ENCODE peak calls at places on chromosomes 12 and 14, in six cellular contexts. One of them, this sample, is unnamed.
A peak's percentile ranks its signal among the peaks of the same experiment; 100 is the strongest.

GRCh38 chr14:20970647-20970982 is 15.3 kb downstream of the RNASE2 start:
- DNase-seq in aorta: no peak
- DNase-seq in neuronal stem cell: no peak
- DNase-seq in testis: no peak
- DNase-seq in dorsolateral prefrontal cortex: no peak
- DNase-seq in heart left ventricle: no peak
- DNase-seq in this sample: no peak

GRCh38 chr12:12718853-12719252 is 1.7 kb downstream of the CDKN1B start:
- DNase-seq in heart left ventricle: no peak
- DNase-seq in aorta: no peak
- DNase-seq in dorsolateral prefrontal cortex: no peak
- DNase-seq in neuronal stem cell: no peak
- DNase-seq in testis: no peak
- DNase-seq in this sample: no peak

GRCh38 chr14:79043194-79043889 is 873.2 kb downstream of the NRXN3 start:
- DNase-seq in heart left ventricle: no peak
- DNase-seq in testis: no peak
- DNase-seq in aorta: no peak
- DNase-seq in neuronal stem cell: no peak
- DNase-seq in dorsolateral prefrontal cortex: no peak
- DNase-seq in this sample: no peak

GRCh38 chr12:116975779-116976393 is 65.1 kb downstream of the FBXW8 start:
- DNase-seq in neuronal stem cell: no peak
- DNase-seq in dorsolateral prefrontal cortex: no peak
- DNase-seq in testis: no peak
- DNase-seq in heart left ventricle: no peak
- DNase-seq in aorta: no peak
- DNase-seq in this sample: no peak

GRCh38 chr14:43532825-43533416 is 974.2 kb downstream of the FSCB start:
- DNase-seq in testis: no peak
- DNase-seq in neuronal stem cell: no peak
- DNase-seq in aorta: no peak
- DNase-seq in dorsolateral prefrontal cortex: no peak
- DNase-seq in heart left ventricle: no peak
- DNase-seq in this sample: no peak

GRCh38 chr14:33386771-33387170 is 448.1 kb downstream of the NPAS3 start:
- DNase-seq in neuronal stem cell: no peak
- DNase-seq in heart left ventricle: no peak
- DNase-seq in testis: no peak
- DNase-seq in dorsolateral prefrontal cortex: no peak
- DNase-seq in aorta: no peak
- DNase-seq in this sample: no peak

GRCh38 chr12:76919388-76920181 is 40.8 kb upstream of the CSRP2 start:
- DNase-seq in testis: no peak
- DNase-seq in neuronal stem cell: no peak
- DNase-seq in heart left ventricle: no peak
- DNase-seq in dorsolateral prefrontal cortex: no peak
- DNase-seq in aorta: no peak
- DNase-seq in this sample: no peak

GRCh38 chr14:96888593-96888992 is 91.4 kb downstream of the VRK1 start:
- DNase-seq in testis: no peak
- DNase-seq in neuronal stem cell: peak; percentile 41
- DNase-seq in dorsolateral prefrontal cortex: no peak
- DNase-seq in aorta: no peak
- DNase-seq in heart left ventricle: no peak
- DNase-seq in this sample: no peak

GRCh38 chr12:51472984-51473383 is 48.4 kb downstream of the SLC4A8 start:
- DNase-seq in dorsolateral prefrontal cortex: no peak
- DNase-seq in aorta: no peak
- DNase-seq in testis: no peak
- DNase-seq in heart left ventricle: no peak
- DNase-seq in neuronal stem cell: no peak
- DNase-seq in this sample: no peak

GRCh38 chr12:104455594-104456416 is 943 bp upstream of the CHST11 start:
- DNase-seq in dorsolateral prefrontal cortex: no peak
- DNase-seq in neuronal stem cell: no peak
- DNase-seq in heart left ventricle: no peak
- DNase-seq in aorta: no peak
- DNase-seq in testis: no peak
- DNase-seq in this sample: peak; percentile 76

GRCh38 chr12:120628919-120629318 is 11.5 kb upstream of the CABP1 start:
- DNase-seq in aorta: peak; percentile 63
- DNase-seq in dorsolateral prefrontal cortex: no peak
- DNase-seq in neuronal stem cell: no peak
- DNase-seq in heart left ventricle: no peak
- DNase-seq in testis: peak; percentile 62
- DNase-seq in this sample: no peak

GRCh38 chr12:67220065-67220464 is 49.1 kb upstream of the CAND1 start:
- DNase-seq in dorsolateral prefrontal cortex: no peak
- DNase-seq in neuronal stem cell: no peak
- DNase-seq in testis: peak; percentile 61
- DNase-seq in aorta: no peak
- DNase-seq in heart left ventricle: no peak
- DNase-seq in this sample: peak; percentile 18

GRCh38 chr12:14953752-14954151 is 7.6 kb downstream of the ARHGDIB start:
- DNase-seq in testis: no peak
- DNase-seq in dorsolateral prefrontal cortex: no peak
- DNase-seq in aorta: no peak
- DNase-seq in heart left ventricle: no peak
- DNase-seq in neuronal stem cell: no peak
- DNase-seq in this sample: no peak

GRCh38 chr14:98748966-98749365 is 523.0 kb downstream of the BCL11B start:
- DNase-seq in aorta: no peak
- DNase-seq in heart left ventricle: no peak
- DNase-seq in testis: no peak
- DNase-seq in neuronal stem cell: no peak
- DNase-seq in dorsolateral prefrontal cortex: no peak
- DNase-seq in this sample: no peak

GRCh38 chr14:102891556-102891955 is 30.9 kb upstream of the AMN start:
- DNase-seq in aorta: no peak
- DNase-seq in testis: no peak
- DNase-seq in heart left ventricle: no peak
- DNase-seq in dorsolateral prefrontal cortex: no peak
- DNase-seq in neuronal stem cell: no peak
- DNase-seq in this sample: no peak

GRCh38 chr12:45669093-45669492 is 60.4 kb upstream of the ARID2 start:
- DNase-seq in dorsolateral prefrontal cortex: no peak
- DNase-seq in heart left ventricle: no peak
- DNase-seq in aorta: no peak
- DNase-seq in neuronal stem cell: no peak
- DNase-seq in testis: no peak
- DNase-seq in this sample: peak; percentile 46

GRCh38 chr14:30330452-30330851 is 228.5 kb upstream of the G2E3 start:
- DNase-seq in heart left ventricle: no peak
- DNase-seq in testis: no peak
- DNase-seq in aorta: no peak
- DNase-seq in dorsolateral prefrontal cortex: no peak
- DNase-seq in neuronal stem cell: no peak
- DNase-seq in this sample: no peak

GRCh38 chr12:57844725-57845477 is 1.6 kb downstream of the CTDSP2 start:
- DNase-seq in aorta: peak; percentile 88
- DNase-seq in heart left ventricle: peak; percentile 78
- DNase-seq in dorsolateral prefrontal cortex: no peak
- DNase-seq in testis: peak; percentile 85
- DNase-seq in neuronal stem cell: no peak
- DNase-seq in this sample: no peak

GRCh38 chr12:52860102-52860838 is 11.5 kb upstream of the KRT78 start:
- DNase-seq in heart left ventricle: no peak
- DNase-seq in neuronal stem cell: no peak
- DNase-seq in aorta: no peak
- DNase-seq in dorsolateral prefrontal cortex: no peak
- DNase-seq in testis: no peak
- DNase-seq in this sample: no peak

GRCh38 chr12:123540899-123541662 is 7.6 kb upstream of the RILPL1 start:
- DNase-seq in dorsolateral prefrontal cortex: no peak
- DNase-seq in aorta: no peak
- DNase-seq in heart left ventricle: no peak
- DNase-seq in testis: no peak
- DNase-seq in neuronal stem cell: no peak
- DNase-seq in this sample: no peak

GRCh38 chr14:100654814-100655795 is 67.9 kb upstream of the BEGAIN start:
- DNase-seq in aorta: no peak
- DNase-seq in heart left ventricle: no peak
- DNase-seq in dorsolateral prefrontal cortex: no peak
- DNase-seq in testis: peak; percentile 46
- DNase-seq in neuronal stem cell: no peak
- DNase-seq in this sample: no peak

GRCh38 chr12:76764856-76765255 is 941 bp downstream of the ZDHHC17 start:
- DNase-seq in aorta: no peak
- DNase-seq in heart left ventricle: no peak
- DNase-seq in dorsolateral prefrontal cortex: no peak
- DNase-seq in testis: peak; percentile 42
- DNase-seq in neuronal stem cell: no peak
- DNase-seq in this sample: peak; percentile 9

GRCh38 chr14:66514206-66514605 is 6.3 kb downstream of the GPHN start:
- DNase-seq in aorta: no peak
- DNase-seq in heart left ventricle: no peak
- DNase-seq in dorsolateral prefrontal cortex: no peak
- DNase-seq in testis: no peak
- DNase-seq in neuronal stem cell: no peak
- DNase-seq in this sample: no peak

GRCh38 chr14:69543341-69544249 is 31.1 kb downstream of the CCDC177 start:
- DNase-seq in aorta: no peak
- DNase-seq in heart left ventricle: no peak
- DNase-seq in dorsolateral prefrontal cortex: peak; percentile 35
- DNase-seq in neuronal stem cell: no peak
- DNase-seq in testis: peak; percentile 16
- DNase-seq in this sample: peak; percentile 35

GRCh38 chr12:110639336-110640178 is 25.6 kb downstream of the TCTN1 start:
- DNase-seq in neuronal stem cell: no peak
- DNase-seq in dorsolateral prefrontal cortex: no peak
- DNase-seq in aorta: no peak
- DNase-seq in heart left ventricle: no peak
- DNase-seq in testis: no peak
- DNase-seq in this sample: no peak

GRCh38 chr12:112380663-112381420 is 1.4 kb downstream of the HECTD4 start:
- DNase-seq in heart left ventricle: no peak
- DNase-seq in aorta: no peak
- DNase-seq in dorsolateral prefrontal cortex: no peak
- DNase-seq in neuronal stem cell: no peak
- DNase-seq in testis: no peak
- DNase-seq in this sample: no peak
- H3K4me3 ChIP-seq in heart left ventricle: peak overlapping the region; percentile 99
- H3K4me3 ChIP-seq in aorta: peak overlapping the region; percentile 77
- H3K4me3 ChIP-seq in dorsolateral prefrontal cortex: peak overlapping the region; percentile 89
- H3K4me3 ChIP-seq in neuronal stem cell: peak overlapping the region; percentile 90
- H3K4me3 ChIP-seq in testis: peak overlapping the region; percentile 81
- H3K4me3 ChIP-seq in this sample: peak overlapping the region; percentile 70

DNA sequence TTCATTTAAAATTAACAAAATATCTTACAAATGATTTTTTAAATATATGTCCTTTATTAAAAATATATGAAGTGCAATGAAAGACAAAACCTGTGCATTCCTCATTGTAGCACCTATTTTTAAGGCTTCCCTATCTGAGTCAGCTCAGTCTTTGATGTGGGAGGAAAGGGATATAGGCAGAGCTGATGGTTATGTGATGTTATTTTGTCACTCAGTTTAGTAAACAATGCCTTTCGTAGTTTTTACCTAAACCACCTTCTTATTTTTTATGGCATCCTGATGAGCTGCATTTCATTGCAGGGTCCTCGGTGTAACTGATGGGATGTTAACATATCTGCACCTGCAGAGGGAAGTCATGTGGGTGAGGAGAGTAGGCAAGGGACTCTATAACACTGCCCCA is 58.9 kb upstream of the FRMD6 start:
- DNase-seq in aorta: no peak
- DNase-seq in heart left ventricle: no peak
- DNase-seq in testis: no peak
- DNase-seq in neuronal stem cell: no peak
- DNase-seq in dorsolateral prefrontal cortex: no peak
- DNase-seq in this sample: no peak
- H3K4me3 ChIP-seq in aorta: no peak overlapping the region
- H3K4me3 ChIP-seq in heart left ventricle: no peak overlapping the region
- H3K4me3 ChIP-seq in testis: no peak overlapping the region
- H3K4me3 ChIP-seq in neuronal stem cell: no peak overlapping the region
- H3K4me3 ChIP-seq in dorsolateral prefrontal cortex: no peak overlapping the region
- H3K4me3 ChIP-seq in this sample: no peak overlapping the region

GRCh38 chr12:93441617-93442410 is at the start of gene UBE2N:
- DNase-seq in neuronal stem cell: peak; percentile 93
- DNase-seq in heart left ventricle: peak; percentile 97
- DNase-seq in aorta: peak; percentile 99
- DNase-seq in dorsolateral prefrontal cortex: peak; percentile 93
- DNase-seq in testis: peak; percentile 96
- DNase-seq in this sample: peak; percentile 89

GRCh38 chr12:93441111-93441616 is 583 bp downstream of the UBE2N start:
- DNase-seq in dorsolateral prefrontal cortex: no peak
- DNase-seq in testis: peak; percentile 33
- DNase-seq in aorta: peak; percentile 85
- DNase-seq in neuronal stem cell: peak; percentile 12
- DNase-seq in heart left ventricle: peak; percentile 25
- DNase-seq in this sample: no peak

GRCh38 chr12:93442411-93443340 is 929 bp upstream of the UBE2N start:
- DNase-seq in aorta: no peak
- DNase-seq in neuronal stem cell: no peak
- DNase-seq in testis: no peak
- DNase-seq in heart left ventricle: no peak
- DNase-seq in dorsolateral prefrontal cortex: no peak
- DNase-seq in this sample: no peak

GRCh38 chr12:93438266-93439050 is 3.3 kb downstream of the UBE2N start:
- DNase-seq in heart left ventricle: no peak
- DNase-seq in neuronal stem cell: no peak
- DNase-seq in aorta: no peak
- DNase-seq in dorsolateral prefrontal cortex: no peak
- DNase-seq in testis: no peak
- DNase-seq in this sample: no peak

GRCh38 chr12:93440043-93440835 is 1.5 kb downstream of the UBE2N start:
- DNase-seq in dorsolateral prefrontal cortex: no peak
- DNase-seq in aorta: no peak
- DNase-seq in neuronal stem cell: no peak
- DNase-seq in testis: no peak
- DNase-seq in heart left ventricle: no peak
- DNase-seq in this sample: no peak
- H3K4me3 ChIP-seq in dorsolateral prefrontal cortex: peak overlapping the region; percentile 96
- H3K4me3 ChIP-seq in aorta: peak overlapping the region; percentile 69
- H3K4me3 ChIP-seq in neuronal stem cell: no peak overlapping the region
- H3K4me3 ChIP-seq in testis: peak overlapping the region; percentile 96
- H3K4me3 ChIP-seq in heart left ventricle: peak overlapping the region; percentile 78
- H3K4me3 ChIP-seq in this sample: peak overlapping the region; percentile 85

DNA sequence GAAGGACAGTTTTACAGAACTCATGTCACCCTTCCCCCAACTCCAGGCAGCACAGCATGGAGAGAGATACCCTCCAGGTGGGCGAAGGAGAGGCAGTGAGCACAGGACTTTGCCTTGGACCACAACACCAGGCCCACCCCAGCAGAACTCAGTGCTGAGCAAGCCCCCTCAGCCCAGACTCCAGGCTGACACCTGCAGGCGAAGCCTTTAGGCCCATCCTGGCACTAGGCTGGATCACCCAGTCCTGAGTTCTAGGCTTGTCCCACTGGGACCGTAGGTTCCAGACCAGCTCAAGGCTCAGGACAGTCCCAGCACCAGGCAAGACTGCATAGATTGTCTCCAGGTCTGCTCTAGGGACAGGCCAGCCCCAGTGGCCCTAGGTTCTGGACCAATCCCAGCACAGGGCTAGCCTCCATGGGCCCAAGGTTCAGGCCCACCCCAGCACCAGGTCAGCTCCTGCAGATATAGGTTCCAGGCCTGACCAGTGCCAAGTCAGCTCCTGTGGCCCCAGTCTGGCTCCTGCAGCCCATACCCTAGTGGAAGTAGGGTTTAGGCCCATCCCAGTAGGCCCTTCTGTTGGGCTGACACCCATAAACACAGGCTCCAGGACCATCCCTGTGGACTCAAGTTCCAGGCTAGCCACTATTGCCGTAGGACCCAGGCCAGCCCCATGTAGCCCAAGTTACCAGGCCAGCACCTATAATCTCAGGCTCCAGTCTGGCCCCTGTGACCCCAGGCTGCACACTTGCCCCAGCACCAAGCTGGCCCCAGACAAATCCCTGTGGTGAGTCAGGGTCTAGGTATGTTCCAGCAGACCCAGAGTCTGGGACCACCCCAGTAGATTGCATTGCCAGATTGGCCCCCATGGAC is 9.4 kb downstream of the WASHC3 start:
- DNase-seq in testis: no peak
- DNase-seq in dorsolateral prefrontal cortex: no peak
- DNase-seq in heart left ventricle: no peak
- DNase-seq in aorta: peak; percentile 51
- DNase-seq in neuronal stem cell: no peak
- DNase-seq in this sample: no peak
- H3K4me3 ChIP-seq in testis: no peak overlapping the region
- H3K4me3 ChIP-seq in dorsolateral prefrontal cortex: no peak overlapping the region
- H3K4me3 ChIP-seq in heart left ventricle: no peak overlapping the region
- H3K4me3 ChIP-seq in aorta: no peak overlapping the region
- H3K4me3 ChIP-seq in neuronal stem cell: no peak overlapping the region
- H3K4me3 ChIP-seq in this sample: no peak overlapping the region

This sample was measured in Jurkat, Clone E6-1.